ENCODE peak calls at places on chromosome 14, in five cellular contexts. T, E, G, X and N are unnamed samples.

GRCh38 chr14:105075364-105076295 is 10.4 kb upstream of the GPR132 start:
- DNase-seq in T (no peak), E (no peak), G (no peak), X (no peak), N (no peak)

GRCh38 chr14:102154121-102154520 is 14.4 kb downstream of the WDR20 start:
- DNase-seq in T (no peak), E (no peak), G (no peak), X (no peak), N (no peak)

GRCh38 chr14:59566281-59566680 is 10.3 kb downstream of the CCDC175 start:
- DNase-seq in T (no peak), E (no peak), G (no peak), X (no peak), N (no peak)

GRCh38 chr14:93716410-93717221 is 71.7 kb downstream of the PRIMA1 start:
- DNase-seq in T (no peak), E (no peak), G (no peak), X (no peak), N (no peak)

GRCh38 chr14:50531595-50532501 is 521 bp downstream of the MAP4K5 start:
- DNase-seq in T (no peak), E (peak), G (peak), X (peak), N (peak)

GRCh38 chr14:53894456-53894855 is 62.2 kb downstream of the BMP4 start:
- DNase-seq in T (no peak), E (no peak), G (no peak), X (no peak), N (no peak)

GRCh38 chr14:67555518-67556090 is 22.5 kb downstream of the PLEKHH1 start:
- DNase-seq in T (no peak), E (no peak), G (no peak), X (no peak), N (no peak)

GRCh38 chr14:46580941-46581671 is 70.5 kb downstream of the RPL10L start:
- DNase-seq in T (no peak), E (peak), G (no peak), X (no peak), N (no peak)

GRCh38 chr14:94619297-94619696 is 7.1 kb downstream of the SERPINA3 start:
- DNase-seq in T (no peak), E (no peak), G (no peak), X (no peak), N (no peak)

GRCh38 chr14:67575684-67576083 is 24.4 kb downstream of the PIGH start:
- DNase-seq in T (no peak), E (no peak), G (no peak), X (no peak), N (peak)

GRCh38 chr14:106174206-106174605 is 647.8 kb downstream of the TMEM121 start:
- DNase-seq in T (no peak), E (no peak), G (no peak), X (no peak), N (no peak)

GRCh38 chr14:53953002-53953827 is 3.4 kb downstream of the BMP4 start:
- DNase-seq in T (no peak), E (peak), G (peak), X (peak), N (peak)

GRCh38 chr14:54253195-54253947 is 143.4 kb upstream of the CDKN3 start:
- DNase-seq in T (peak), E (no peak), G (no peak), X (no peak), N (no peak)

GRCh38 chr14:23447634-23448353 is 12.3 kb upstream of the MYH7 start:
- DNase-seq in T (no peak), E (no peak), G (peak), X (no peak), N (no peak)

GRCh38 chr14:100594625-100594951 is 7.4 kb upstream of the BEGAIN start:
- DNase-seq in T (no peak), E (no peak), G (no peak), X (no peak), N (no peak)

GRCh38 chr14:49727171-49727570 is 34.3 kb downstream of the KLHDC1 start:
- DNase-seq in T (no peak), E (no peak), G (no peak), X (no peak), N (no peak)

GRCh38 chr14:33945329-33945728 is 5.5 kb downstream of the EGLN3 start:
- DNase-seq in T (no peak), E (no peak), G (no peak), X (no peak), N (no peak)

GRCh38 chr14:33943484-33943883 is 7.4 kb downstream of the EGLN3 start:
- DNase-seq in T (no peak), E (no peak), G (peak), X (no peak), N (no peak)

GRCh38 chr14:33948143-33948962 is 2.5 kb downstream of the EGLN3 start:
- DNase-seq in T (no peak), E (no peak), G (no peak), X (no peak), N (no peak)

GRCh38 chr14:33949051-33950037 is 1.5 kb downstream of the EGLN3 start:
- DNase-seq in T (no peak), E (no peak), G (no peak), X (no peak), N (no peak)

GRCh38 chr14:33946679-33947078 is 4.2 kb downstream of the EGLN3 start:
- DNase-seq in T (no peak), E (no peak), G (no peak), X (no peak), N (no peak)
- H3K27ac ChIP-seq in T (no peak), E (no peak), G (no peak), X (peak), N (no peak)

GRCh38 chr14:74888164-74889158 is 6.7 kb downstream of the DLST start:
- DNase-seq in T (no peak), E (no peak), G (no peak), X (no peak), N (no peak)
- H3K27ac ChIP-seq in T (no peak), E (no peak), G (peak), X (no peak), N (no peak)

DNA sequence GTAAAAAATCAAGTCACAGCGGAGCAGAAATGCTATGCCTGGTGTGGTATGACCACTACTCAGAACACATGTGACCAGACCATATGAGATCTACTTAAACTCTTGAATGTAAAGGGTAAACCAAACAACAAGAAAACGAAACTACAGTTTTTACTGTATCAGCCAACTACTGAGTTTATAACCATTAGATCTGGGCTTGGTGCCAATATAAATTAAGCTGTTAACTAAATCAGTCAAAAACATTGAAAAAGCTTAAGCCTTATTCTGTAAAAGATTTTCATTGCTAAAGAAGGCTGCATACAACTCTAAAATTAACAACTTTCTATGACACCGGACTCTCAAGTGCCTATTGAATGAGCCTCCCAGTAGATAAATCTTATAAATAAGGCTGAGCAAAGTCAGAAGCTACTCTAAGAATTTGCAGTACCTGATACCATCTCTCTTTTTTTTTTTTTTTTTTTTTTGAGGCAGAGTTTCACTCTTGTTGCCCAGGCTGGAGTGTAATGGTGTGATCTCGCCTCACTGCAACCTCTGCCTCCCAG is 35.4 kb downstream of the SPTLC2 start:
- DNase-seq in T (no peak), E (no peak), G (no peak), X (no peak), N (no peak)
- H3K27ac ChIP-seq in T (no peak), E (no peak), G (no peak), X (no peak), N (no peak)

GRCh38 chr14:34843011-34843554 is 32.1 kb downstream of the BAZ1A start:
- DNase-seq in T (no peak), E (no peak), G (no peak), X (no peak), N (no peak)
- H3K27ac ChIP-seq in T (peak), E (no peak), G (no peak), X (peak), N (no peak)

DNA sequence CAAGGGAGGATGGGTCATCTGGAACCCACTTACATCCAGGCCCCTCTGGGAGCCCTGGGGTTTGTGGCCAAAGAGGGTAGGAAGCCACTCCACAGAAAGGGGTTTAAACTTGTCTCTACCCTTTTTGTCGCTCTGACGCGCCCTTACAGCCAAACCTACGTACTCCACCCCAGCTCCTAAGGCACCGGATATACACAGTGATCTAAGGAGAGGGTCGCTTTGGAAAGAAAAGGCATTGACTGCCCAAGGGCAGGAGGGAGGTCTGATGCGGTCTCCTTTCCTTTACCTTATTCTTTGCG is 644 bp upstream of the PRKD1 start:
- DNase-seq in T (no peak), E (no peak), G (no peak), X (no peak), N (no peak)
- H3K27ac ChIP-seq in T (peak), E (peak), G (no peak), X (peak), N (peak)

GRCh38 chr14:76951149-76951548 is 77.4 kb downstream of the IRF2BPL start:
- DNase-seq in T (no peak), E (no peak), G (no peak), X (no peak), N (no peak)

GRCh38 chr14:76948213-76948947 is 80.1 kb downstream of the IRF2BPL start:
- DNase-seq in T (no peak), E (no peak), G (no peak), X (no peak), N (no peak)

GRCh38 chr14:76947838-76948184 is 80.7 kb downstream of the IRF2BPL start:
- DNase-seq in T (no peak), E (no peak), G (no peak), X (no peak), N (no peak)

GRCh38 chr14:76948976-76949375 is 79.5 kb downstream of the IRF2BPL start:
- DNase-seq in T (no peak), E (no peak), G (no peak), X (no peak), N (no peak)

DNA sequence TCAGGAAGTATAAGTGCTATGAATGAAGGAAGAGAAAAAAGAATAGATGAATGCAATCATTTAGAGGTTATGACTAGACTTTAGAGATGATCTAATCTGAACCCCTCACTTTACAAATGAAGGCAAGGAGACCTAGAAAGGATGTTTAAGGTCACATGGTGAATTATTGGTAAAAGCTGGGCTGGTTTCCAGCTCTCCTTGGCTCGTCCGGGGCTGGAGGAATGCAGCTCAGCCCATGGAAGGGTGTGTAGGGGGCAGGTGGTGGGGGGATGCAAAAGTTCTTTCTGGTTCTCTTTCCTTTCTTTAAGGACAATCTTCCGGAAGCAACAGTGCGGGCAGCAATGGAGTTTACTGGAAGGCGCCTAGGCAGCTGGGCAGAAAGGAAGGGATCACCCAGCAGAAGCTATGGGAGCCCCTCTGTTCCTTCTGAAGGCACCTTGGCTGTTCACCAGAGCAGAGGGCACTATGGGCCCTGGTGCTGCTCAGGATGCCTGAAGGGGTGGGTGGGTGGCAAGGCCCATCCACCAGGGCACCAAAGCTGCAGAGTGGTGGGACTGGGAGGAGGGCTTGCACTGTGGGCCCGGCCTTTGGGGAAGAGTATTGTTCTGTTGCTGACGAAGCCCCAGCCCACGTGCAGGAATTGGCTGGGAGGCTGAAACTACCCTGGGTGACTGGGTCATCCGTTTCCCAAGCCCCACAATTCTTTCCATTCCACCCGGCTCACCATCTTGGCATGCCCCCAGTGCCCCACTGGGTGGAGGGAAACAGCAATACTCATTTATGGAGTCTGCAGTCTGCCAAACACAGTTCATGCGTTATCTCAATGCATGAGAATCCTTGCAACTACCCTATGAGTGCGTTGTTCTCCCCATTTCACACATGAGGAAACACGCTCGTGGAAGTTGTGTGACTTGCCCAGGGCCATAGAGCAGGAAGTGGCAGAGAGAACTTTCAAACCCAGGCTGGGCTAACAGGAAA is 78.2 kb downstream of the IRF2BPL start:
- DNase-seq in T (no peak), E (no peak), G (no peak), X (no peak), N (no peak)
- H3K27ac ChIP-seq in T (peak), E (peak), G (peak), X (no peak), N (no peak)

GRCh38 chr14:98906123-98906995 is 365.6 kb downstream of the BCL11B start:
- DNase-seq in T (no peak), E (no peak), G (no peak), X (no peak), N (peak)

GRCh38 chr14:98907271-98907670 is 364.7 kb downstream of the BCL11B start:
- DNase-seq in T (no peak), E (no peak), G (no peak), X (no peak), N (no peak)

GRCh38 chr14:98909251-98909944 is 362.6 kb downstream of the BCL11B start:
- DNase-seq in T (peak), E (no peak), G (no peak), X (no peak), N (no peak)

GRCh38 chr14:98904677-98905076 is 367.3 kb downstream of the BCL11B start:
- DNase-seq in T (no peak), E (no peak), G (no peak), X (no peak), N (no peak)

GRCh38 chr14:98907981-98908544 is 363.9 kb downstream of the BCL11B start:
- DNase-seq in T (no peak), E (no peak), G (no peak), X (no peak), N (no peak)
- H3K27ac ChIP-seq in T (no peak), E (no peak), G (no peak), X (no peak), N (no peak)

DNA sequence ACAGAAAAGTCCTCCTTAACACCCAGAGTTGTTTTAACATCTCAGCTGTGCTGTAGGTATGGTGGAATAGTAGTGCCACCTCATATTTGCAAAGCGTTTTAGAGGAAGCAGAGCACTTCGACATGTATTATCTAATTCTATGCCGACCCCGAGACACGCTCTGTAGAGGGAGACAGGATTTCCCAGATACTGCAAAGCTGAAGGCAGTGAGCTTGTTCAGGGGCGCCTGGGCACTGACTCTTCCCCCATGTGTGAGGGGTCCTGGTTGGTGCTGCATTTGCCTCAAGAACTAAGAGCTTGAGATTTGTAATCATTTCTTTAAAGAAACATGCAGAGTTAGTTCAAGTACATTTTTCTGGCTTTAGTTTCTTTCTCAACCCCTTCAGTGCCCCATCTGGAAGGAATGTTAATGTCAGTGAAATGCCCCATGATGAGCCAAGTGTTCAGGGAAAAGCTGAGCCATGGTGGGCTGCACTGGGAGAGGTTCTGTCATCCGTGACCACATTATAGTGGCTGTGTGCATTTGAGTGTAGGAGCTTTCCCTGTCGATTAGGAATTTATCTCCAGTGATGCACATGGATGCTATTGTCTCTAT is 66.3 kb downstream of the MBIP start:
- DNase-seq in T (no peak), E (no peak), G (no peak), X (no peak), N (no peak)
- H3K27ac ChIP-seq in T (no peak), E (no peak), G (no peak), X (no peak), N (no peak)